ENCODE peak calls at places on chromosomes 13 and 19, in six cellular contexts. W, I, O, J, G and H are unnamed samples.

GRCh38 chr13:98853791-98854191 is 101.3 kb upstream of the SLC15A1 start:
- DNase-seq in G (no peak), O (no peak), J (peak; percentile 56), I (no peak), W (peak; percentile 58), H (no peak)

GRCh38 chr19:46283771-46284170 is 13.1 kb upstream of the HIF3A start:
- DNase-seq in G (no peak), O (no peak), I (peak; percentile 64), W (no peak), J (no peak), H (no peak)

GRCh38 chr19:44741841-44742352 is 6.6 kb upstream of the BCL3 start:
- DNase-seq in W (peak; percentile 99), G (peak; percentile 99), O (peak; percentile 98), J (peak; percentile 100), I (peak; percentile 100), H (peak; percentile 98)

GRCh38 chr13:35920816-35921215 is 210.4 kb downstream of the DCLK1 start:
- DNase-seq in W (no peak), O (no peak), J (no peak), G (no peak), I (no peak), H (no peak)

GRCh38 chr13:98396071-98396710 is 180.7 kb downstream of the STK24 start:
- DNase-seq in J (peak; percentile 6), W (no peak), O (no peak), G (peak; percentile 32), I (no peak), H (no peak)

GRCh38 chr13:35014606-35015005 is 72.5 kb downstream of the NBEA start:
- DNase-seq in G (no peak), O (no peak), W (no peak), I (no peak), J (no peak), H (no peak)

GRCh38 chr13:78147905-78148304 is 229.3 kb upstream of the EDNRB start:
- DNase-seq in W (no peak), I (peak; percentile 79), G (no peak), O (no peak), J (peak; percentile 84), H (peak; percentile 49)

GRCh38 chr13:94550030-94550738 is 45.8 kb downstream of the TGDS start:
- DNase-seq in J (peak; percentile 52), I (peak; percentile 59), G (no peak), O (no peak), W (no peak), H (peak; percentile 74)

GRCh38 chr19:13935765-13936486 is 2.3 kb downstream of the PODNL1 start:
- DNase-seq in W (no peak), G (no peak), J (no peak), I (peak; percentile 40), O (no peak), H (no peak)

GRCh38 chr19:36214388-36215275 is at the start of the genes ZNF146 and ZNF565:
- DNase-seq in O (peak; percentile 99), G (peak; percentile 98), J (peak; percentile 98), W (peak; percentile 99), I (peak; percentile 99), H (peak; percentile 97)

GRCh38 chr13:74246398-74246975 is 112.3 kb upstream of the KLF12 start:
- DNase-seq in J (peak; percentile 43), I (peak; percentile 57), O (no peak), W (no peak), G (peak; percentile 63), H (no peak)

GRCh38 chr13:109941951-109942350 is 155.6 kb upstream of the IRS2 start:
- DNase-seq in W (no peak), I (peak; percentile 71), O (no peak), G (no peak), J (peak; percentile 48), H (no peak)

GRCh38 chr13:40446365-40446764 is 220.1 kb downstream of the FOXO1 start:
- DNase-seq in W (no peak), G (no peak), O (no peak), J (no peak), I (no peak), H (peak; percentile 41)

GRCh38 chr13:98172570-98173405 is 4.3 kb downstream of the RNF113B start:
- DNase-seq in G (no peak), O (no peak), I (peak; percentile 69), W (no peak), J (peak; percentile 45), H (no peak)

GRCh38 chr19:37941820-37942515 is 35.0 kb downstream of the SIPA1L3 start:
- DNase-seq in O (no peak), G (no peak), I (no peak), W (no peak), J (no peak), H (no peak)

GRCh38 chr13:65188691-65189090 is 2041.4 kb downstream of the PCDH9 start:
- DNase-seq in O (no peak), J (no peak), I (no peak), G (no peak), W (no peak), H (no peak)

GRCh38 chr13:112992931-112993700 is 24.1 kb downstream of the MCF2L start:
- DNase-seq in J (no peak), I (no peak), W (no peak), G (no peak), O (no peak), H (no peak)

GRCh38 chr13:50208826-50209335 is 193.6 kb downstream of the KCNRG start:
- DNase-seq in G (peak; percentile 73), W (peak; percentile 60), O (peak; percentile 51), I (peak; percentile 92), J (peak; percentile 76), H (no peak)

GRCh38 chr19:41324921-41325639 is 15.1 kb downstream of the CCDC97 start:
- DNase-seq in G (peak; percentile 82), W (peak; percentile 84), J (peak; percentile 90), I (peak; percentile 85), O (peak; percentile 80), H (peak; percentile 65)

GRCh38 chr13:99528547-99528946 is 27.3 kb downstream of the TM9SF2 start:
- DNase-seq in O (no peak), J (no peak), W (no peak), G (no peak), I (peak; percentile 16), H (no peak)

GRCh38 chr13:99690426-99691189 is 189.3 kb downstream of the TM9SF2 start:
- DNase-seq in J (no peak), O (no peak), W (no peak), I (no peak), G (no peak), H (no peak)

GRCh38 chr13:75326173-75327131 is 155.5 kb downstream of the TBC1D4 start:
- DNase-seq in J (peak; percentile 53), G (no peak), I (peak; percentile 76), W (no peak), O (no peak), H (peak; percentile 37)

GRCh38 chr19:40370997-40371801 is 18.8 kb downstream of the HIPK4 start:
- DNase-seq in I (no peak), O (no peak), W (no peak), J (no peak), G (no peak), H (no peak)

GRCh38 chr19:38401148-38401547 is 1.7 kb upstream of the FAM98C start:
- DNase-seq in G (no peak), O (no peak), J (peak; percentile 50), W (no peak), I (peak; percentile 48), H (peak; percentile 48)

GRCh38 chr19:49774969-49775368 is 8.2 kb downstream of the AP2A1 start:
- DNase-seq in W (no peak), I (no peak), O (no peak), J (no peak), G (no peak), H (no peak)

GRCh38 chr13:50016421-50016820 is 1.2 kb downstream of the KCNRG start:
- DNase-seq in G (no peak), O (no peak), J (peak; percentile 83), I (peak; percentile 39), W (no peak), H (no peak)

GRCh38 chr19:46859637-46860124 is 1.1 kb upstream of the ARHGAP35 start:
- DNase-seq in W (peak; percentile 93), G (no peak), O (peak; percentile 84), I (no peak), J (peak; percentile 55), H (no peak)

GRCh38 chr13:36163809-36164308 is 32.7 kb upstream of the DCLK1 start:
- DNase-seq in O (no peak), I (peak; percentile 89), W (peak; percentile 76), G (peak; percentile 73), J (peak; percentile 87), H (peak; percentile 46)

GRCh38 chr13:80342541-80343371 is 1.8 kb upstream of the SPRY2 start:
- DNase-seq in J (peak; percentile 66), W (peak; percentile 92), G (peak; percentile 90), I (peak; percentile 85), O (peak; percentile 86), H (no peak)

GRCh38 chr13:45932611-45933182 is 81.1 kb upstream of the SIAH3 start:
- DNase-seq in O (no peak), I (no peak), J (no peak), G (no peak), W (no peak), H (no peak)

GRCh38 chr13:103356226-103356864 is 290.1 kb upstream of the SLC10A2 start:
- DNase-seq in I (no peak), O (no peak), G (no peak), W (no peak), J (no peak), H (no peak)

GRCh38 chr13:94657167-94657566 is 55.2 kb downstream of the SOX21 start:
- DNase-seq in I (peak; percentile 30), O (no peak), J (peak; percentile 57), G (no peak), W (no peak), H (peak; percentile 29)

GRCh38 chr13:102003848-102004570 is 397.8 kb downstream of the FGF14 start:
- DNase-seq in G (no peak), I (no peak), J (no peak), O (no peak), W (no peak), H (no peak)

GRCh38 chr19:35995655-35995993 is 636 bp downstream of the SDHAF1 start:
- DNase-seq in W (peak; percentile 76), G (no peak), J (peak; percentile 8), I (peak; percentile 58), O (peak; percentile 73), H (no peak)

DNA sequence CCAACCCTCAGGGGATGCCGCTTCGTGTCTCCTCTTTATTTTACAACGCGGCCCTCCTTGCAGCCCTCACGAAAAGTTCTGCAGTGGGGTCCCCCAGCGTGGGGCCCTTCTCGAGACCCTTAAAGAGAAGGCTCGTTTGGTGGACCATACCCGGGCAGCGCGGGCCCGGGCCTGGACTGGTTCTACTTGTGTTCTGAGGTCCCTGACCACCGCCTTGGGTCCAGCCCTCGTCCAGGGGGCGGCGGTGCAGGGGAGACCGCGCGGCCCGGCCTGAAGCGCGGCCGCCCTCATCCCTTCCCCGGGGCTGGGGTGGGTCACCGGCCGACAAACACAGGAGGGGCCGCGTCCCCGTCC is 400 bp upstream of the SERP2 start:
- DNase-seq in O (no peak), W (no peak), I (no peak), G (no peak), J (no peak), H (no peak)
- H3K4me1 ChIP-seq in O (peaks cover 18% of the 10 kb centered on the region), W (no peaks in the 10 kb centered on the region), I (peaks cover 13% of the 10 kb centered on the region), G (no peaks in the 10 kb centered on the region), J (no peaks in the 10 kb centered on the region), H (no peaks in the 10 kb centered on the region)

GRCh38 chr19:17484520-17485180 is 14.3 kb downstream of the SLC27A1 start:
- DNase-seq in W (no peak), J (no peak), G (no peak), I (no peak), O (no peak), H (no peak)
- H3K4me1 ChIP-seq in W (peaks cover 9% of the 10 kb centered on the region), J (no peaks in the 10 kb centered on the region), G (no peaks in the 10 kb centered on the region), I (peaks cover 5% of the 10 kb centered on the region), O (peaks cover 11% of the 10 kb centered on the region), H (peaks cover 11% of the 10 kb centered on the region)

GRCh38 chr19:1076951-1077350 is 10.0 kb downstream of the ARHGAP45 start:
- DNase-seq in O (peak; percentile 95), J (no peak), I (no peak), G (no peak), W (peak; percentile 79), H (peak; percentile 55)
- H3K4me1 ChIP-seq in O (peaks cover 36% of the 10 kb centered on the region), J (no peaks in the 10 kb centered on the region), I (no peaks in the 10 kb centered on the region), G (no peaks in the 10 kb centered on the region), W (no peaks in the 10 kb centered on the region), H (no peaks in the 10 kb centered on the region)

GRCh38 chr19:1251233-1251502 is 2.8 kb downstream of the MIDN start:
- DNase-seq in I (peak; percentile 82), G (no peak), O (no peak), W (peak; percentile 88), J (peak; percentile 68), H (no peak)
- H3K4me1 ChIP-seq in I (peaks cover 11% of the 10 kb centered on the region), G (no peaks in the 10 kb centered on the region), O (peaks cover 59% of the 10 kb centered on the region), W (peaks cover 52% of the 10 kb centered on the region), J (peaks cover 26% of the 10 kb centered on the region), H (peaks cover 5% of the 10 kb centered on the region)